ENCODE peak calls at places on chromosomes 1 and 21, in five cellular contexts. Z, V, G, F and C are unnamed samples.

GRCh38 chr1:178196631-178197030 is 102.7 kb downstream of the RASAL2 start:
- DNase-seq in Z (no peak), V (peak), G (no peak), F (no peak), C (no peak)

GRCh38 chr1:206900149-206900548 is 2.9 kb downstream of the IL24 start:
- DNase-seq in Z (no peak), V (no peak), G (no peak), F (no peak), C (no peak)

GRCh38 chr1:67652800-67653199 is 32.2 kb upstream of the GADD45A start:
- DNase-seq in Z (no peak), V (peak), G (no peak), F (no peak), C (peak)

GRCh38 chr1:4652631-4653327 is 1.6 kb upstream of the AJAP1 start:
- DNase-seq in Z (peak), V (no peak), G (no peak), F (peak), C (peak)

GRCh38 chr1:210446479-210446878 is 117.8 kb downstream of the HHAT start:
- DNase-seq in Z (no peak), V (peak), G (no peak), F (no peak), C (no peak)

GRCh38 chr1:39266792-39267191 is 62.3 kb downstream of the MACF1 start:
- DNase-seq in Z (no peak), V (no peak), G (no peak), F (no peak), C (no peak)

GRCh38 chr21:43734830-43735229 is 15.9 kb downstream of the PDXK start:
- DNase-seq in Z (no peak), V (peak), G (no peak), F (no peak), C (no peak)

GRCh38 chr1:172723251-172723650 is 64.3 kb downstream of the FASLG start:
- DNase-seq in Z (no peak), V (peak), G (no peak), F (no peak), C (no peak)

GRCh38 chr1:114208659-114209215 is 55.1 kb upstream of the SYT6 start:
- DNase-seq in Z (no peak), V (no peak), G (no peak), F (peak), C (no peak)

GRCh38 chr1:162851341-162851740 is 9.6 kb downstream of the CCDC190 start:
- DNase-seq in Z (no peak), V (no peak), G (no peak), F (no peak), C (no peak)

GRCh38 chr1:169318845-169319244 is 48.8 kb downstream of the NME7 start:
- DNase-seq in Z (no peak), V (no peak), G (no peak), F (no peak), C (no peak)

GRCh38 chr1:169322138-169322537 is 45.5 kb downstream of the NME7 start:
- DNase-seq in Z (no peak), V (no peak), G (no peak), F (no peak), C (no peak)

GRCh38 chr1:169326644-169327316 is 40.8 kb downstream of the NME7 start:
- DNase-seq in Z (no peak), V (peak), G (peak), F (no peak), C (no peak)

GRCh38 chr1:169325117-169325516 is 42.5 kb downstream of the NME7 start:
- DNase-seq in Z (no peak), V (no peak), G (no peak), F (no peak), C (no peak)

DNA sequence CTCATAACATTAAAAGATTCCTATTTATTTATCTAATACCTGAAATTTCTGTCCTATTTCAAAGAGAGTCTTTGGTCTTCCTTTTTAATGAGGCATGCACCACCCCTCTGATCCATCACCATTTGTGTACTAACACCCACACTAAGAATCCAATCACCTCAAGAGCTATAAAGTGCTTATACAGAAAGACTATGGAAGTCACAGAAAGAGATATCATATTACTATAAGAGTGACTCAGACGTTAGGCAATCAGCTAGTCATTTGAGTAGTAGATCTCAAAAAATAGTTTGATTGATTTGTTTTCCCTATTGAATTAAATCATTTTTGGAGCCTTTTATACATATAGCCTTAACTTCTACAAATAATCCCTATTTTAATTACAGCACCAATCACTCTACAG is 46.1 kb downstream of the NME7 start:
- DNase-seq in Z (no peak), V (peak), G (no peak), F (no peak), C (peak)
- TF ChIP-seq SMC3 in Z (no peak), V (no peak), G (no peak), F (no peak), C (no peak)

GRCh38 chr1:212284744-212285684 is at the start of gene PPP2R5A:
- DNase-seq in Z (peak), V (peak), G (peak), F (peak), C (peak)
- TF ChIP-seq RCOR1 in Z (no peak), V (no peak), G (no peak), F (no peak), C (no peak)

DNA sequence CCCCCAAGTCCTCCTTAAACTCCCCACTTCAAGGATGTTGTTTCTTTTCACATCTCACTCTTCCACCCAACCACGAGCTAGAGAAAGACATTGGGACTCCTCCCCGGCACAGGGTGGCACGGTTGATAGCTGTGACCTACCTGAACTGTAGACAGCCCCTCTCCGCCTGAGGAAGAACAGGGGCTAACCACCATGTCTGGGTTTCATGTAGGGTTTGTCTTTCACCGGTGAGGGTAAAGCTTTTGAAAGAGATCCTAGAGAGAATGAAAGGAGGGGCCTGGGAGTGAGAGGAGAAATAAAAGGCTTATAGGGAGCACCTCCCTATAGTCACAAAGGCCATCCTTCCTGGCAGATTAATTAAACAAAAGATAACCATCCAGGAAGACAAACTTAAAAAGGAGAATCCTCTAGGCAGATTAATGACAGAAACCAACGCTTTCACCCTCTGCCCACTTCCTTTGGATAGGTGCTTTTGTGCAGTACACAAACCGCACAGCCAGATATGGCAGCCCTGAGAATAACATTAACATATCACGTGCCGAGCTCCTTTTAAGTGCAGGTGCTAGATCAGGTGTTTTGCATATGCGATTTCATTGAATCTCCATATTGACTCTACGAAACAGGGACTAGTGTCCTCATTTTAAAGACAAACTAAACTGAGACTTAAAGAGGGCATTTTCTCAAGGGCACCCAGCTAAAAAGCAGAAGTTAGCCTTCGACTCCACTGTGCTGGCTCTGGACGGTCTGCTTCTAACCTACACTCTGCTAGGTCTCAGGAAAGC is 178.0 kb upstream of the RUNX1 start:
- DNase-seq in Z (no peak), V (no peak), G (peak), F (no peak), C (no peak)
- TF ChIP-seq RFX5 in Z (no peak), V (no peak), G (no peak), F (no peak), C (no peak)

GRCh38 chr1:37719572-37720195 is 27.4 kb downstream of the CDCA8 start:
- DNase-seq in Z (no peak), V (peak), G (no peak), F (no peak), C (no peak)
- TF ChIP-seq SMC3 in Z (no peak), V (no peak), G (no peak), F (no peak), C (no peak)

DNA sequence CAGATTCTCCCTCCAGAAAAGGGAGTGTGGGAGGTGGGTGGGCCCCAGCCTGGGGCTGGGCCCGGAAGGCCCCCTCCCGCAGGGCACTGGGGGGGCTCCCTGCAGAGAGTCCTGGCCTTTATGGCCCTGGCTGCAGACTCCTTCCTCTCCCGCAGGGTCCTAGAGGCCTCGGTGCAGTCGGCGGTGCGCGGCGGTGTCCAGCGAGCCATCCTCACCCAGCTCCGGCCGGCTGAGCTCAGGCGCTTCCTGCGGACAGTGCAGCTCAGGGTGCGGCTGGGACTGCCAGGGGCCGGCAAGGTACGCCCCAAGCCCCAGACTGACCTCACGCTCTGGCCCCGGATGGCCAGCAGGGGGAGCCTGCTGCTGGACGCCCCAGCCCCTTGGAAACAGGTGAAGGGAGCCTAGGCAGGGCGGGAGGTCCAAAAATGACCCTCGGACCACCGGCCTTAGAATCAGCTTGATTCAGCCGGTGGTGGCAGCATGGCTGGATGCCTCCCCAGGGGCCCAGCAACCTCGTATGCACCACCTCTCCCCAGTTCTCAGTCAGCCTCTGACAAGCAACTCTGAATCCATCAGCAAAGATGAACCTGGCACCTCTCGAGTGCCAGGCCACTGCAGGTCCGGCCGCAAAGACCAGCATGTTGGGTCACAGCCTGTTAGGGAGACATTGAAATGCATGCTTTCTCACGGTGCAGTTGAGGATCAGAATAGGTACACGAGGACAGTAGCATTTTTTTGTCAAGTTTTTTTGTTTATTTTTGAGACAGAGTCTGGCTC is 20.6 kb downstream of the MTHFR start:
- DNase-seq in Z (peak), V (peak), G (no peak), F (peak), C (peak)
- TF ChIP-seq RCOR1 in Z (peak), V (no peak), G (no peak), F (no peak), C (no peak)